ENCODE peak calls at places on chromosomes 6 and 20, in seven cellular contexts. One of them, this sample, is unnamed.
A peak's percentile ranks its signal among the peaks of the same experiment; 100 is the strongest.

GRCh38 chr6:26336355-26337198 is 28.4 kb upstream of the BTN3A2 start:
- DNase-seq in right cardiac atrium: no peak
- DNase-seq in CD4-positive, CD25-positive, alpha-beta regulatory T cell: no peak
- DNase-seq in hepatocyte: no peak
- DNase-seq in A549: peak; percentile 37
- DNase-seq in ovary: no peak
- DNase-seq in IMR-90: peak; percentile 74
- DNase-seq in this sample: no peak

GRCh38 chr20:35561268-35561667 is 19.4 kb downstream of the ERGIC3 start:
- DNase-seq in A549: peak; percentile 27
- DNase-seq in right cardiac atrium: no peak
- DNase-seq in CD4-positive, CD25-positive, alpha-beta regulatory T cell: no peak
- DNase-seq in IMR-90: peak; percentile 59
- DNase-seq in hepatocyte: peak; percentile 53
- DNase-seq in ovary: no peak
- DNase-seq in this sample: no peak

GRCh38 chr20:53660078-53660909 is 66.7 kb upstream of the ZNF217 start:
- DNase-seq in hepatocyte: no peak
- DNase-seq in ovary: peak; percentile 60
- DNase-seq in CD4-positive, CD25-positive, alpha-beta regulatory T cell: peak; percentile 2
- DNase-seq in IMR-90: peak; percentile 17
- DNase-seq in right cardiac atrium: peak; percentile 71
- DNase-seq in A549: peak; percentile 36
- DNase-seq in this sample: no peak

GRCh38 chr6:116385462-116385807 is 14.7 kb downstream of the DSE start:
- DNase-seq in ovary: no peak
- DNase-seq in hepatocyte: no peak
- DNase-seq in IMR-90: peak; percentile 82
- DNase-seq in A549: no peak
- DNase-seq in CD4-positive, CD25-positive, alpha-beta regulatory T cell: no peak
- DNase-seq in right cardiac atrium: no peak
- DNase-seq in this sample: no peak

GRCh38 chr6:26064619-26065257 is 22.5 kb upstream of the HFE start:
- DNase-seq in A549: no peak
- DNase-seq in right cardiac atrium: no peak
- DNase-seq in IMR-90: peak; percentile 59
- DNase-seq in CD4-positive, CD25-positive, alpha-beta regulatory T cell: peak; percentile 22
- DNase-seq in ovary: no peak
- DNase-seq in hepatocyte: peak; percentile 70
- DNase-seq in this sample: no peak

GRCh38 chr6:66599541-66599940 is 892.5 kb upstream of the EYS start:
- DNase-seq in CD4-positive, CD25-positive, alpha-beta regulatory T cell: no peak
- DNase-seq in IMR-90: no peak
- DNase-seq in A549: no peak
- DNase-seq in right cardiac atrium: no peak
- DNase-seq in hepatocyte: no peak
- DNase-seq in ovary: no peak
- DNase-seq in this sample: no peak

GRCh38 chr6:46637145-46637544 is 15.5 kb downstream of the CYP39A1 start:
- DNase-seq in A549: no peak
- DNase-seq in IMR-90: peak; percentile 13
- DNase-seq in ovary: no peak
- DNase-seq in right cardiac atrium: no peak
- DNase-seq in CD4-positive, CD25-positive, alpha-beta regulatory T cell: no peak
- DNase-seq in hepatocyte: peak; percentile 11
- DNase-seq in this sample: no peak

GRCh38 chr6:150293423-150294280 is 75.2 kb upstream of the IYD start:
- DNase-seq in IMR-90: peak; percentile 74
- DNase-seq in A549: no peak
- DNase-seq in ovary: no peak
- DNase-seq in CD4-positive, CD25-positive, alpha-beta regulatory T cell: no peak
- DNase-seq in hepatocyte: peak; percentile 44
- DNase-seq in right cardiac atrium: no peak
- DNase-seq in this sample: no peak

GRCh38 chr6:68059894-68060293 is 575.2 kb upstream of the ADGRB3 start:
- DNase-seq in A549: no peak
- DNase-seq in ovary: no peak
- DNase-seq in CD4-positive, CD25-positive, alpha-beta regulatory T cell: no peak
- DNase-seq in hepatocyte: no peak
- DNase-seq in IMR-90: no peak
- DNase-seq in right cardiac atrium: no peak
- DNase-seq in this sample: no peak

GRCh38 chr6:56314683-56315523 is 67.5 kb upstream of the COL21A1 start:
- DNase-seq in right cardiac atrium: no peak
- DNase-seq in ovary: no peak
- DNase-seq in hepatocyte: peak; percentile 50
- DNase-seq in A549: peak; percentile 3
- DNase-seq in IMR-90: peak; percentile 50
- DNase-seq in CD4-positive, CD25-positive, alpha-beta regulatory T cell: no peak
- DNase-seq in this sample: no peak

GRCh38 chr6:4776967-4777925 is 1.0 kb downstream of the CDYL start:
- DNase-seq in ovary: peak; percentile 22
- DNase-seq in hepatocyte: peak; percentile 36
- DNase-seq in IMR-90: peak; percentile 39
- DNase-seq in right cardiac atrium: no peak
- DNase-seq in A549: no peak
- DNase-seq in CD4-positive, CD25-positive, alpha-beta regulatory T cell: no peak
- DNase-seq in this sample: no peak

GRCh38 chr6:24402697-24403500 is at the start of gene MRS2:
- DNase-seq in CD4-positive, CD25-positive, alpha-beta regulatory T cell: peak; percentile 63
- DNase-seq in ovary: peak; percentile 80
- DNase-seq in A549: peak; percentile 63
- DNase-seq in hepatocyte: peak; percentile 94
- DNase-seq in IMR-90: peak; percentile 66
- DNase-seq in right cardiac atrium: peak; percentile 95
- DNase-seq in this sample: peak; percentile 92

GRCh38 chr6:39104528-39104927 is 10.5 kb downstream of the SAYSD1 start:
- DNase-seq in A549: no peak
- DNase-seq in CD4-positive, CD25-positive, alpha-beta regulatory T cell: no peak
- DNase-seq in ovary: no peak
- DNase-seq in IMR-90: no peak
- DNase-seq in right cardiac atrium: no peak
- DNase-seq in hepatocyte: no peak
- DNase-seq in this sample: no peak

GRCh38 chr6:39107034-39107433 is 8.0 kb downstream of the SAYSD1 start:
- DNase-seq in right cardiac atrium: no peak
- DNase-seq in hepatocyte: no peak
- DNase-seq in CD4-positive, CD25-positive, alpha-beta regulatory T cell: no peak
- DNase-seq in A549: no peak
- DNase-seq in IMR-90: no peak
- DNase-seq in ovary: no peak
- DNase-seq in this sample: no peak

GRCh38 chr6:39102821-39103136 is 12.2 kb downstream of the SAYSD1 start:
- DNase-seq in IMR-90: no peak
- DNase-seq in CD4-positive, CD25-positive, alpha-beta regulatory T cell: no peak
- DNase-seq in ovary: no peak
- DNase-seq in A549: no peak
- DNase-seq in right cardiac atrium: no peak
- DNase-seq in hepatocyte: no peak
- DNase-seq in this sample: no peak

GRCh38 chr6:39100358-39100757 is 14.6 kb downstream of the SAYSD1 start:
- DNase-seq in hepatocyte: no peak
- DNase-seq in A549: no peak
- DNase-seq in CD4-positive, CD25-positive, alpha-beta regulatory T cell: no peak
- DNase-seq in right cardiac atrium: no peak
- DNase-seq in ovary: no peak
- DNase-seq in IMR-90: no peak
- DNase-seq in this sample: no peak

DNA sequence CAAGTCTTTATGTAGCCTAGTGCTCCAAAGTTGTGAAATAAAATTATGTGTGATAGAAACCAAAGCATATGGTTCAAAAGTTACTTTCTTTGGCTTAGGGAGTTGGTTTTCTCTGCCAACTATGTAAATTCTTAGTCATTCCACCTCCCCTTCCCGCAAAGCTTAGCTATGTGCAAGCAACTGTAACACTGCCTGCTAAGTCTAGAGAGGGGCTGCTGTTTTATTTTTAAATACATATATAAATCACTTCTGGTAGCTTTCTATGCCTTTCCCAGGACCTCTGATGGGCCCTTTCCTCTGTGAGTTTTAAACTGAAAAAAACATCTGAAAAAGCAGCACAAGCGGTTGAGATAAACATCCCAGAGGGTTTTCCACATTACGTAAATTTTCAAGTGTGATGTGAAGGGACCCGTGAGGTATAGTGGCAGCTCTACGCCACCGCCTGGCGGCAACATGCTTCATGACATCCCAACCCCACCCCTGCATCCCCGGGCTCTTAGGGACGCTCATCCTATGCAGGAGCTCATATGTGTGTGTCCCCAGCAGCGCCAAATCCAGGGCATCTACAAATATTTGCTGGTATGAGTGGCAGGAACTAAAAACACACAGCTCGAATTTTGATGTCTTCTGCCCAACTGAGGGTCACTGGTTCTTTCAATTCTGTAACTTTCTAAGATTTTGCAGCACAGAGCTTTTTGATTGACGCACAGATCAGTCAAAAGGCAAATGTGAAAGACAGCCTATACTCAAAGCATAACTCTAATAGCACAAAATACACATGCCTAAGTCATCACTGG is 12.8 kb downstream of the SAYSD1 start:
- DNase-seq in ovary: no peak
- DNase-seq in hepatocyte: peak; percentile 76
- DNase-seq in A549: no peak
- DNase-seq in CD4-positive, CD25-positive, alpha-beta regulatory T cell: no peak
- DNase-seq in IMR-90: peak; percentile 84
- DNase-seq in right cardiac atrium: peak; percentile 71
- DNase-seq in this sample: no peak
- H3K9me3 ChIP-seq in ovary: no peaks in the 10 kb centered on the region
- H3K9me3 ChIP-seq in hepatocyte: no peaks in the 10 kb centered on the region
- H3K9me3 ChIP-seq in A549: no peaks in the 10 kb centered on the region
- H3K9me3 ChIP-seq in CD4-positive, CD25-positive, alpha-beta regulatory T cell: no peaks in the 10 kb centered on the region
- H3K9me3 ChIP-seq in IMR-90: no peaks in the 10 kb centered on the region
- H3K9me3 ChIP-seq in right cardiac atrium: no peaks in the 10 kb centered on the region
- H3K9me3 ChIP-seq in this sample: no peaks in the 10 kb centered on the region

DNA sequence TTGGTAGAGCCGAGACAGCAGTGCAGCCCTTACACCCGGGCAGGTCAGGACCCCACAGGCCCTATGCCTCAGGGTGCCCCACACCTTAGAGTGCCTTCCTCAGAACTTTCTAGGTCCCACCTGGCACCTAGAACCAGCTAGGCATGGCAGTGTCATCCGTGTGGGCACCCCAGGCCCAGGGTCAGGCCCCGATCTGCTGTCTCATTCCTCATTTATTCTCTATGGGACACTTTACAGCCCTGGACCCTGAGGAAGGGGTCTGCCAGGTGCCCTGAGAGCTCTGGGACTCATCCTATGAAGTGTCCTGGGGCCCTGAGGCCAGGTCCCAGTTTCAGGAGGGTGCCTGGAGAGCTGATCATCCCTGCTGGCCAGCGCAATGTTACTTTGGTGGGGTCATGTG is 8.1 kb upstream of the BPI start:
- DNase-seq in A549: no peak
- DNase-seq in IMR-90: no peak
- DNase-seq in hepatocyte: no peak
- DNase-seq in right cardiac atrium: peak; percentile 45
- DNase-seq in CD4-positive, CD25-positive, alpha-beta regulatory T cell: no peak
- DNase-seq in ovary: no peak
- DNase-seq in this sample: no peak
- H3K4me1 ChIP-seq in A549: no peaks in the 10 kb centered on the region
- H3K4me1 ChIP-seq in IMR-90: peaks cover 12% of the 10 kb centered on the region
- H3K4me1 ChIP-seq in hepatocyte: peaks cover 9% of the 10 kb centered on the region
- H3K4me1 ChIP-seq in right cardiac atrium: no peaks in the 10 kb centered on the region
- H3K4me1 ChIP-seq in CD4-positive, CD25-positive, alpha-beta regulatory T cell: no peaks in the 10 kb centered on the region
- H3K4me1 ChIP-seq in ovary: peaks cover 8% of the 10 kb centered on the region
- H3K4me1 ChIP-seq in this sample: peaks cover 6% of the 10 kb centered on the region

GRCh38 chr20:57577679-57578475 is 17.0 kb downstream of the PCK1 start:
- DNase-seq in right cardiac atrium: no peak
- DNase-seq in IMR-90: no peak
- DNase-seq in CD4-positive, CD25-positive, alpha-beta regulatory T cell: no peak
- DNase-seq in A549: no peak
- DNase-seq in ovary: no peak
- DNase-seq in hepatocyte: no peak
- DNase-seq in this sample: no peak
- H3K4me3 ChIP-seq in right cardiac atrium: no peak overlapping the region
- H3K4me3 ChIP-seq in IMR-90: no peak overlapping the region
- H3K4me3 ChIP-seq in CD4-positive, CD25-positive, alpha-beta regulatory T cell: no peak overlapping the region
- H3K4me3 ChIP-seq in A549: no peak overlapping the region
- H3K4me3 ChIP-seq in ovary: no peak overlapping the region
- H3K4me3 ChIP-seq in hepatocyte: no peak overlapping the region
- H3K4me3 ChIP-seq in this sample: no peak overlapping the region

GRCh38 chr6:345747-346388 is 45.7 kb upstream of the IRF4 start:
- DNase-seq in hepatocyte: no peak
- DNase-seq in CD4-positive, CD25-positive, alpha-beta regulatory T cell: no peak
- DNase-seq in A549: no peak
- DNase-seq in IMR-90: peak; percentile 26
- DNase-seq in ovary: no peak
- DNase-seq in right cardiac atrium: peak; percentile 32
- DNase-seq in this sample: no peak
- H3K9me3 ChIP-seq in hepatocyte: no peaks in the 10 kb centered on the region
- H3K9me3 ChIP-seq in CD4-positive, CD25-positive, alpha-beta regulatory T cell: no peaks in the 10 kb centered on the region
- H3K9me3 ChIP-seq in A549: no peaks in the 10 kb centered on the region
- H3K9me3 ChIP-seq in IMR-90: peaks cover 3% of the 10 kb centered on the region
- H3K9me3 ChIP-seq in ovary: no peaks in the 10 kb centered on the region
- H3K9me3 ChIP-seq in right cardiac atrium: no peaks in the 10 kb centered on the region
- H3K9me3 ChIP-seq in this sample: no peaks in the 10 kb centered on the region

GRCh38 chr6:13368079-13368478 is 39.7 kb upstream of the TBC1D7 start:
- DNase-seq in CD4-positive, CD25-positive, alpha-beta regulatory T cell: no peak
- DNase-seq in hepatocyte: no peak
- DNase-seq in A549: no peak
- DNase-seq in IMR-90: no peak
- DNase-seq in right cardiac atrium: no peak
- DNase-seq in ovary: no peak
- DNase-seq in this sample: no peak

GRCh38 chr6:13362432-13362831 is 34.1 kb upstream of the TBC1D7 start:
- DNase-seq in hepatocyte: no peak
- DNase-seq in ovary: no peak
- DNase-seq in right cardiac atrium: no peak
- DNase-seq in A549: no peak
- DNase-seq in CD4-positive, CD25-positive, alpha-beta regulatory T cell: no peak
- DNase-seq in IMR-90: peak; percentile 92
- DNase-seq in this sample: no peak

GRCh38 chr6:13364842-13365241 is 36.5 kb upstream of the TBC1D7 start:
- DNase-seq in A549: no peak
- DNase-seq in ovary: no peak
- DNase-seq in right cardiac atrium: no peak
- DNase-seq in IMR-90: no peak
- DNase-seq in hepatocyte: no peak
- DNase-seq in CD4-positive, CD25-positive, alpha-beta regulatory T cell: no peak
- DNase-seq in this sample: no peak

GRCh38 chr6:13367396-13367795 is 39.1 kb upstream of the TBC1D7 start:
- DNase-seq in right cardiac atrium: no peak
- DNase-seq in A549: no peak
- DNase-seq in CD4-positive, CD25-positive, alpha-beta regulatory T cell: no peak
- DNase-seq in hepatocyte: no peak
- DNase-seq in IMR-90: no peak
- DNase-seq in ovary: no peak
- DNase-seq in this sample: no peak

GRCh38 chr6:13365320-13365719 is 37.0 kb upstream of the TBC1D7 start:
- DNase-seq in IMR-90: no peak
- DNase-seq in CD4-positive, CD25-positive, alpha-beta regulatory T cell: no peak
- DNase-seq in A549: no peak
- DNase-seq in hepatocyte: no peak
- DNase-seq in ovary: no peak
- DNase-seq in right cardiac atrium: peak; percentile 64
- DNase-seq in this sample: no peak
- H3K4me1 ChIP-seq in IMR-90: peaks cover 7% of the 10 kb centered on the region
- H3K4me1 ChIP-seq in CD4-positive, CD25-positive, alpha-beta regulatory T cell: no peaks in the 10 kb centered on the region
- H3K4me1 ChIP-seq in A549: peaks cover 2% of the 10 kb centered on the region
- H3K4me1 ChIP-seq in hepatocyte: no peaks in the 10 kb centered on the region
- H3K4me1 ChIP-seq in ovary: no peaks in the 10 kb centered on the region
- H3K4me1 ChIP-seq in right cardiac atrium: peaks cover 24% of the 10 kb centered on the region
- H3K4me1 ChIP-seq in this sample: peaks cover 36% of the 10 kb centered on the region

GRCh38 chr20:50928469-50928868 is 2.8 kb downstream of the ADNP start:
- DNase-seq in A549: no peak
- DNase-seq in IMR-90: no peak
- DNase-seq in ovary: no peak
- DNase-seq in hepatocyte: no peak
- DNase-seq in right cardiac atrium: no peak
- DNase-seq in CD4-positive, CD25-positive, alpha-beta regulatory T cell: no peak
- DNase-seq in this sample: no peak
- H3K4me3 ChIP-seq in A549: peak overlapping the region; percentile 83
- H3K4me3 ChIP-seq in IMR-90: no peak overlapping the region
- H3K4me3 ChIP-seq in ovary: peak overlapping the region; percentile 92
- H3K4me3 ChIP-seq in hepatocyte: peak overlapping the region; percentile 22
- H3K4me3 ChIP-seq in right cardiac atrium: no peak overlapping the region
- H3K4me3 ChIP-seq in CD4-positive, CD25-positive, alpha-beta regulatory T cell: peak overlapping the region; percentile 93
- H3K4me3 ChIP-seq in this sample: no peak overlapping the region

This sample was measured in heart left ventricle.